ENCODE peak calls at places on chromosomes 16 and 17, in ten cellular contexts. N, O, D, I, K, L, M, P, W and Q are unnamed samples.
A peak's percentile ranks its signal among the peaks of the same experiment; 100 is the strongest.

GRCh38 chr16:25217119-25217511 is 368 bp downstream of the AQP8 start:
- DNase-seq in I (no peak), L (no peak), P (no peak), D (no peak), N (no peak), O (no peak), W (no peak), M (no peak), K (no peak), Q (no peak)

GRCh38 chr16:8716052-8716451 is 41.6 kb downstream of the ABAT start:
- DNase-seq in I (no peak), M (no peak), N (no peak), W (no peak), O (no peak), L (no peak), K (no peak), D (no peak), P (no peak), Q (no peak)

GRCh38 chr17:40450175-40450574 is 6.9 kb downstream of the IGFBP4 start:
- DNase-seq in D (no peak), N (peak; percentile 81), L (no peak), I (peak; percentile 95), P (peak; percentile 69), K (no peak), M (no peak), W (no peak), O (peak; percentile 63), Q (no peak)

GRCh38 chr16:8675183-8676159 is 1.1 kb downstream of the ABAT start:
- DNase-seq in K (no peak), O (peak; percentile 51), N (no peak), D (no peak), W (no peak), P (no peak), M (no peak), I (no peak), L (no peak), Q (no peak)

GRCh38 chr17:58375811-58376210 is 23.8 kb upstream of the SUPT4H1 start:
- DNase-seq in O (no peak), W (no peak), D (no peak), L (no peak), P (no peak), N (no peak), K (no peak), M (no peak), I (no peak), Q (no peak)

GRCh38 chr17:64244165-64244564 is 18.9 kb downstream of the TEX2 start:
- DNase-seq in P (no peak), N (no peak), I (no peak), M (no peak), O (no peak), L (no peak), D (no peak), K (no peak), W (peak; percentile 56), Q (no peak)

GRCh38 chr17:66667491-66668030 is 167.4 kb upstream of the CACNG5 start:
- DNase-seq in P (no peak), M (no peak), W (no peak), D (no peak), N (no peak), I (no peak), O (no peak), L (no peak), K (no peak), Q (no peak)

GRCh38 chr17:21240375-21241055 is 12.7 kb downstream of the NATD1 start:
- DNase-seq in P (no peak), N (no peak), D (no peak), W (no peak), K (no peak), L (no peak), M (no peak), I (no peak), O (no peak), Q (no peak)

GRCh38 chr16:89525146-89525913 is 17.1 kb downstream of the SPG7 start:
- DNase-seq in O (no peak), P (no peak), L (no peak), N (no peak), M (no peak), W (peak; percentile 56), K (no peak), D (no peak), I (no peak), Q (no peak)

GRCh38 chr16:48441863-48442279 is 56.7 kb upstream of the SIAH1 start:
- DNase-seq in K (no peak), M (no peak), O (no peak), N (peak; percentile 59), W (no peak), D (no peak), L (no peak), P (no peak), I (no peak), Q (no peak)

GRCh38 chr17:72422505-72423285 is 301.9 kb downstream of the SOX9 start:
- DNase-seq in P (peak; percentile 88), D (peak; percentile 70), K (no peak), I (peak; percentile 45), N (peak; percentile 97), O (peak; percentile 49), L (peak; percentile 31), M (no peak), W (peak; percentile 21), Q (no peak)

GRCh38 chr16:83717308-83717707 is 90.5 kb upstream of the HSBP1 start:
- DNase-seq in D (no peak), W (no peak), L (no peak), P (no peak), I (no peak), O (no peak), N (no peak), M (no peak), K (no peak), Q (no peak)

GRCh38 chr17:28491286-28491685 is 14.9 kb upstream of the FOXN1 start:
- DNase-seq in I (no peak), D (no peak), M (no peak), W (no peak), L (no peak), P (no peak), O (no peak), K (no peak), N (no peak), Q (no peak)

GRCh38 chr17:6666077-6666521 is 14.5 kb downstream of the C17orf100 start:
- DNase-seq in P (peak; percentile 86), L (peak; percentile 82), N (peak; percentile 90), D (peak; percentile 58), K (peak; percentile 81), M (peak; percentile 65), O (peak; percentile 66), W (peak; percentile 85), I (peak; percentile 68), Q (peak; percentile 66)

GRCh38 chr16:19005561-19006445 is 22.1 kb downstream of the TMC7 start:
- DNase-seq in N (peak; percentile 44), O (no peak), D (peak; percentile 66), M (peak; percentile 26), K (peak; percentile 97), L (no peak), I (peak; percentile 77), W (no peak), P (peak; percentile 63), Q (no peak)

GRCh38 chr17:78879679-78880186 is 23.3 kb downstream of the CEP295NL start:
- DNase-seq in M (no peak), O (peak; percentile 68), W (no peak), D (peak; percentile 47), N (no peak), K (no peak), P (peak; percentile 97), I (peak; percentile 30), L (peak; percentile 60), Q (no peak)

GRCh38 chr17:37605813-37606505 is 3.3 kb downstream of the SYNRG start:
- DNase-seq in L (no peak), M (no peak), D (no peak), W (no peak), O (no peak), I (peak; percentile 43), P (no peak), K (no peak), N (no peak), Q (no peak)

GRCh38 chr16:1363501-1364041 is 11.8 kb downstream of the GNPTG start:
- DNase-seq in L (peak; percentile 81), P (peak; percentile 44), I (peak; percentile 77), W (peak; percentile 72), K (peak; percentile 33), D (no peak), M (peak; percentile 56), O (peak; percentile 73), N (peak; percentile 76), Q (peak; percentile 56)

GRCh38 chr17:49514374-49514738 is 19.3 kb downstream of the NGFR start:
- DNase-seq in L (peak; percentile 17), I (no peak), W (peak; percentile 41), M (no peak), P (peak; percentile 26), N (peak; percentile 51), O (no peak), K (no peak), D (no peak), Q (no peak)
- TF ChIP-seq CTCF in L (no peak), I (no peak), W (peak; percentile 55), M (peak; percentile 28), P (peak; percentile 48), N (no peak), O (no peak), K (no peak), D (no peak), Q (peak; percentile 38)

GRCh38 chr17:50976951-50977472 is 110.9 kb upstream of the TOB1 start:
- DNase-seq in I (no peak), W (no peak), M (no peak), L (no peak), K (no peak), O (no peak), D (no peak), P (peak; percentile 28), N (no peak), Q (no peak)
- TF ChIP-seq CTCF in I (no peak), W (no peak), M (no peak), L (no peak), K (no peak), O (no peak), D (no peak), P (no peak), N (no peak), Q (no peak)

DNA sequence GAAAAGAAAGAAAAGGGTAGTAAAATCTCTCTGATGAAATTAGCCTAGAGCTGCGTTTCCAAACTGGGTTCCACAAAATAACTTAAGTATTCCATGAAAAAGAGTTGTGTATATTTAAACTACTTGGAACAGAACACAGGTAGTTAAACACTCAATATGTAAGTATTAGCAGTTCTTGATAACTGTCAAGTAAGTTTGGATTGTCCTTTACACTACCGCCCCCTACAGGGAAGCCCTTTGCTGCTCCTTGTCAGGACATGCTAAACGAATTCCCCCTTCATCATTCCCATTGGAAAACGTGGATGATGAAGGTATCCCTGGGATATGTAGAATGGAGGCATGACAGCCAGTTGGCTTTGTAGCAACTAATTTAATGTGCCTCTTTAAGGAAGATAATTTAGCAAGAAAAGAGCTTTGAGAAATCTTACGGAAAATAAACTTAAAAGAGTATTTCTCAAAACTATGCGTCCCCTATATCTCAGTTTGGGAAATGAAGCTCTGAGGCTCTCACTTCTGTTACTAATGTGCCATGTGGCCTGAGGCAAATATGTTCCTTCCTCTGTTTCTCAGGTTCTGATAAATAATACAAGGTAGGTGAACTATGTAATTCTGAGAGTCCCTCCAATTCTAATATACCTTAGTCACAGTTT is 18.8 kb downstream of the NCBP3 start:
- DNase-seq in O (no peak), M (peak; percentile 59), L (peak; percentile 75), I (peak; percentile 90), K (peak; percentile 90), D (peak; percentile 45), W (peak; percentile 70), P (peak; percentile 85), N (peak; percentile 75), Q (peak; percentile 32)
- TF ChIP-seq CTCF in O (peak; percentile 75), M (peak; percentile 72), L (peak; percentile 51), I (peak; percentile 33), K (peak; percentile 74), D (no peak), W (peak; percentile 84), P (peak; percentile 86), N (peak; percentile 87), Q (peak; percentile 68)

GRCh38 chr17:1643293-1643998 is 2.1 kb downstream of the SCARF1 start:
- DNase-seq in M (no peak), W (peak; percentile 70), L (no peak), P (no peak), O (peak; percentile 58), D (no peak), I (peak; percentile 87), N (peak; percentile 65), K (no peak), Q (peak; percentile 82)
- TF ChIP-seq CTCF in M (peak; percentile 48), W (peak; percentile 17), L (peak; percentile 25), P (no peak), O (no peak), D (no peak), I (peak; percentile 19), N (peak; percentile 33), K (peak; percentile 20), Q (peak; percentile 62)